ENCODE peak calls at places on chromosomes 2 and 18, in nine cellular contexts. V is activated naive CD4-positive, alpha-beta T cell; T is mucosa of gallbladder; U is left cardiac atrium; G is GM12865; F is choroid plexus epithelial cell; D is AG09309; O is GM23338; E is stimulated activated CD8-positive, alpha-beta memory T cell treated with anti-CD3 and anti-CD28 coated beads, Interleukin-15, amount 100 ng/mL, for 24 hours. L is an unnamed sample.

GRCh38 chr2:23636412-23636811 is 251.4 kb downstream of the KLHL29 start:
- DNase-seq in V (no peak), F (peak), E (no peak), G (no peak), U (peak), T (no peak), O (peak), D (no peak), L (peak)

GRCh38 chr2:30240162-30240696 is 8.9 kb downstream of the LBH start:
- DNase-seq in T (no peak), F (no peak), D (no peak), E (no peak), G (no peak), V (no peak), U (no peak), O (no peak), L (no peak)

GRCh38 chr2:178522950-178523595 is 42.8 kb downstream of the PLEKHA3 start:
- DNase-seq in T (peak), V (peak), F (peak), U (peak), D (peak), E (peak), O (peak), G (peak), L (peak)

GRCh38 chr2:170928036-170928823 is 823 bp upstream of the GORASP2 start:
- DNase-seq in E (no peak), D (no peak), G (peak), O (peak), V (no peak), F (no peak), U (no peak), T (no peak), L (peak)

GRCh38 chr2:114068438-114068837 is 178.5 kb downstream of the ACTR3 start:
- DNase-seq in T (no peak), O (peak), G (peak), E (no peak), D (no peak), F (no peak), U (no peak), V (no peak), L (peak)

GRCh38 chr18:30915336-30915988 is 127.1 kb downstream of the DSC3 start:
- DNase-seq in U (no peak), O (no peak), V (no peak), D (no peak), G (no peak), T (no peak), F (no peak), E (no peak), L (no peak)

GRCh38 chr2:179044500-179044899 is 5.4 kb downstream of the CCDC141 start:
- DNase-seq in V (no peak), D (no peak), O (no peak), T (no peak), E (no peak), U (no peak), F (no peak), G (no peak), L (no peak)

GRCh38 chr18:63586431-63586830 is 712 bp upstream of the SERPINB13 start:
- DNase-seq in G (no peak), D (no peak), V (no peak), U (no peak), O (no peak), T (no peak), F (no peak), E (no peak), L (no peak)

GRCh38 chr2:134160793-134161504 is 92.9 kb upstream of the MGAT5 start:
- DNase-seq in G (no peak), T (no peak), O (no peak), E (no peak), V (no peak), D (no peak), U (peak), F (peak), L (no peak)

GRCh38 chr2:100178085-100178788 is 35.8 kb upstream of the AFF3 start:
- DNase-seq in V (no peak), G (peak), O (peak), T (no peak), F (peak), E (no peak), U (peak), D (no peak), L (peak)

GRCh38 chr2:177281400-177282021 is 17.0 kb upstream of the NFE2L2 start:
- DNase-seq in D (no peak), F (no peak), V (no peak), O (no peak), E (no peak), G (peak), T (no peak), U (no peak), L (no peak)

GRCh38 chr2:24721470-24721869 is 71.7 kb downstream of the PTRHD1 start:
- DNase-seq in V (no peak), F (peak), E (no peak), G (peak), D (peak), U (peak), T (peak), O (no peak), L (peak)

GRCh38 chr18:36015629-36016028 is 43.1 kb downstream of the RMP24 start:
- DNase-seq in T (no peak), E (no peak), G (peak), V (no peak), D (no peak), O (no peak), F (no peak), U (no peak), L (no peak)

GRCh38 chr18:8443505-8443904 is 165.7 kb upstream of the RAB12 start:
- DNase-seq in D (no peak), F (no peak), V (no peak), E (no peak), G (no peak), T (no peak), U (no peak), O (no peak), L (no peak)

GRCh38 chr2:44100351-44100750 is 68.3 kb upstream of the PPM1B start:
- DNase-seq in G (peak), V (no peak), T (peak), D (peak), F (peak), U (peak), O (no peak), E (no peak), L (peak)

GRCh38 chr18:34330308-34330707 is 105.6 kb upstream of the NOL4 start:
- DNase-seq in G (no peak), E (no peak), T (no peak), D (no peak), F (no peak), U (no peak), V (no peak), O (no peak), L (no peak)

GRCh38 chr18:48274301-48274700 is 134.9 kb downstream of the ZBTB7C start:
- DNase-seq in V (no peak), G (no peak), F (no peak), O (no peak), U (no peak), T (no peak), E (no peak), D (no peak), L (peak)

GRCh38 chr2:206083602-206084467 is 2.1 kb downstream of the INO80D start:
- DNase-seq in D (no peak), T (peak), U (no peak), F (peak), O (peak), E (no peak), G (peak), V (no peak), L (peak)

GRCh38 chr2:226411727-226412360 is 387.8 kb downstream of the IRS1 start:
- DNase-seq in E (no peak), U (no peak), F (peak), T (peak), V (no peak), G (no peak), D (no peak), O (no peak), L (no peak)

GRCh38 chr2:112881217-112882000 is 29.6 kb upstream of the IL37 start:
- DNase-seq in G (peak), V (no peak), F (peak), U (no peak), T (no peak), O (no peak), E (no peak), D (peak), L (no peak)